ENCODE peak calls at places on chromosome 16, in four cellular contexts. H is thoracic aorta, A is foreskin keratinocyte, N is pancreas. U is an unnamed sample.

GRCh38 chr16:69107311-69107962 is 2.0 kb downstream of the HAS3 start:
- DNase-seq in H (no peak), A (no peak), N (peak; percentile 82), U (no peak)

GRCh38 chr16:69861276-69862030 is 89.7 kb upstream of the CLEC18A start:
- DNase-seq in H (peak; percentile 50), A (no peak), N (no peak), U (no peak)

GRCh38 chr16:59192551-59193199 is 458.6 kb upstream of the GOT2 start:
- DNase-seq in H (no peak), A (no peak), N (no peak), U (no peak)

GRCh38 chr16:15694499-15694898 is 44.5 kb downstream of the NDE1 start:
- DNase-seq in H (no peak), A (no peak), N (no peak), U (no peak)

GRCh38 chr16:10827691-10828341 is 9.2 kb upstream of the TVP23A start:
- DNase-seq in H (peak; percentile 63), A (no peak), N (peak; percentile 84), U (peak; percentile 95)

GRCh38 chr16:89491974-89492687 is 1.8 kb upstream of the ANKRD11 start:
- DNase-seq in H (no peak), A (no peak), N (no peak), U (no peak)

GRCh38 chr16:55291847-55292246 is 32.2 kb upstream of the IRX6 start:
- DNase-seq in H (no peak), A (no peak), N (no peak), U (no peak)

GRCh38 chr16:54932737-54933254 is 2.1 kb downstream of the IRX5 start:
- DNase-seq in H (no peak), A (no peak), N (peak; percentile 68), U (no peak)

GRCh38 chr16:81155769-81156168 is 59.6 kb upstream of the GCSH start:
- DNase-seq in H (no peak), A (no peak), N (no peak), U (no peak)

GRCh38 chr16:1913327-1914083 is 4.7 kb downstream of the HS3ST6 start:
- DNase-seq in H (no peak), A (no peak), N (peak; percentile 91), U (no peak)

GRCh38 chr16:12758031-12758669 is 45.5 kb downstream of the CPPED1 start:
- DNase-seq in H (no peak), A (no peak), N (no peak), U (no peak)

GRCh38 chr16:85463672-85464071 is 149.4 kb upstream of the GSE1 start:
- DNase-seq in H (no peak), A (no peak), N (no peak), U (no peak)

GRCh38 chr16:55035956-55036355 is 105.3 kb downstream of the IRX5 start:
- DNase-seq in H (no peak), A (no peak), N (no peak), U (no peak)

GRCh38 chr16:24052466-24053324 is 203.4 kb upstream of the CACNG3 start:
- DNase-seq in H (no peak), A (no peak), N (no peak), U (no peak)
- H3K27ac ChIP-seq in H (no peak overlapping the region), A (no peak overlapping the region), N (no peak overlapping the region), U (no peak overlapping the region)

GRCh38 chr16:50509521-50510341 is 38.5 kb upstream of the NKD1 start:
- DNase-seq in H (no peak), A (no peak), N (no peak), U (peak; percentile 86)
- TF ChIP-seq CTCF in H (peak; percentile 46), A (peak; percentile 76), N (peak; percentile 32), U (peak; percentile 37)

GRCh38 chr16:27332105-27332504 is 18.3 kb downstream of the IL4R start:
- DNase-seq in H (no peak), A (no peak), N (no peak), U (no peak)

GRCh38 chr16:27333549-27333948 is 19.8 kb downstream of the IL4R start:
- DNase-seq in H (no peak), A (no peak), N (no peak), U (no peak)

GRCh38 chr16:27334874-27335273 is 21.1 kb downstream of the IL4R start:
- DNase-seq in H (no peak), A (no peak), N (no peak), U (no peak)

GRCh38 chr16:27334192-27334764 is 20.5 kb downstream of the IL4R start:
- DNase-seq in H (no peak), A (no peak), N (no peak), U (no peak)

DNA sequence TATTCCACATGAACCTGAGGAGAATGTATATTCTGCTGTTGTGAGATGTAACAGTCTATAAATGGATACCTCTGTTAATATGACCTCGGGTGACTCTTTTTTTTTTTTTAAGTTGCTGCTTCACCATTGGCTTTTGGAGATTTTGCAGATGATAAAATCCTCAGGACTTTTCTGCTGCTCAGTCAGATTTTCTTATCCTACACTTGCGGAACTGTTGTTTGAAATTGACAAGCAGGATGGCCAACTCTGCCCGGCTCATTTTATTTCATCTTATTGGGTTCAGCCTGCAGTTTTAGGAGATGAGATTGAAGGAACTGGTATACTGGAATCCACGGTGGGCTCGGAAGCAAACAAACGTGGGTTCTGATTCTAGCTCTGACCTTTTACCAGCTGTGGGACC is 19.3 kb downstream of the IL4R start:
- DNase-seq in H (no peak), A (no peak), N (no peak), U (no peak)
- H3K27ac ChIP-seq in H (no peak overlapping the region), A (no peak overlapping the region), N (no peak overlapping the region), U (peak overlapping the region; percentile 99)

GRCh38 chr16:19488213-19488640 is 33.7 kb downstream of the GDE1 start:
- DNase-seq in H (no peak), A (no peak), N (no peak), U (no peak)
- TF ChIP-seq CTCF in H (no peak), A (no peak), N (no peak), U (no peak)

DNA sequence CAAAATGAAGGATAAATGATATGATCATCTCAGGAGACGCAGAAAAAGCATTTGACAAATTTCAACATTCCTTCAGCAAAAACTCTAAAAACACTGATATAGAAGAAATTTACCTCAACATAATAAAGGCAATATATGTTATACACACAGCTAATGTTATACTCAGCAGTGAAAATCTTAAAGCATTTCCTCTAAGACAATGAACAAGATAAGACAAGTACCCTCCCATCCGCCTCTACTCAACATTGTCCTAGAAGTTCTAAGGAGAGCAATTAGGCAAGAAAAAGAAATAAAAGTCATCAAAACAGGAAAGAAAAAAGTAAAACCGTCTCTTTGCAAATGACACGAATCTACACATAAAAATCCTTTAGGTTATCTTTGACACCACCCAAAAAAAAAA is 1432.8 kb downstream of the CDH11 start:
- DNase-seq in H (no peak), A (peak; percentile 37), N (no peak), U (no peak)
- H3K27ac ChIP-seq in H (no peak overlapping the region), A (no peak overlapping the region), N (no peak overlapping the region), U (no peak overlapping the region)

GRCh38 chr16:674214-674881 is 1.1 kb upstream of the RHBDL1 start:
- DNase-seq in H (no peak), A (no peak), N (peak; percentile 79), U (no peak)

GRCh38 chr16:676565-677297 is 1.3 kb downstream of the RHBDL1 start:
- DNase-seq in H (no peak), A (peak; percentile 77), N (peak; percentile 84), U (no peak)

GRCh38 chr16:673399-673991 is 2.0 kb upstream of the RHBDL1 start:
- DNase-seq in H (no peak), A (no peak), N (peak; percentile 73), U (no peak)

GRCh38 chr16:675884-676564 is 553 bp downstream of the RHBDL1 start:
- DNase-seq in H (no peak), A (no peak), N (peak; percentile 87), U (no peak)

GRCh38 chr16:674968-675883 is at the start of gene RHBDL1:
- DNase-seq in H (no peak), A (no peak), N (peak; percentile 87), U (no peak)
- TF ChIP-seq CTCF in H (no peak), A (no peak), N (no peak), U (no peak)

U was measured in esophagus muscularis mucosa.